ENCODE peak calls at places on chromosomes 11 and 22, in six cellular contexts. A is GM23248, X is PC-9, C is HCT116, K is DND-41, E is trophoblast cell. O is an unnamed sample. For H3K79me2, the result is how much of the 10 kb centered on the place peaks cover.

GRCh38 chr22:23233746-23234408 is 53.6 kb downstream of the BCR start:
- DNase-seq in A (peak), X (no peak), C (no peak), K (no peak), E (no peak), O (no peak)

GRCh38 chr11:112526699-112527410 is 266.2 kb upstream of the PLET1 start:
- DNase-seq in A (peak), X (peak), C (no peak), K (no peak), E (no peak), O (no peak)

GRCh38 chr11:2919188-2919587 is 10.0 kb downstream of the PHLDA2 start:
- DNase-seq in A (no peak), X (no peak), C (no peak), K (no peak), E (no peak), O (no peak)

GRCh38 chr11:12871788-12872321 is 137.3 kb upstream of the RASSF10 start:
- DNase-seq in A (peak), X (no peak), C (no peak), K (no peak), E (peak), O (peak)

GRCh38 chr11:36452231-36452630 is 57.8 kb downstream of the TRAF6 start:
- DNase-seq in A (peak), X (peak), C (no peak), K (peak), E (no peak), O (no peak)

GRCh38 chr11:89293966-89294679 is 116.4 kb downstream of the TYR start:
- DNase-seq in A (peak), X (no peak), C (no peak), K (no peak), E (no peak), O (no peak)

GRCh38 chr11:111388431-111388830 is 9.4 kb upstream of the POU2AF1 start:
- DNase-seq in A (no peak), X (no peak), C (no peak), K (no peak), E (no peak), O (no peak)

GRCh38 chr11:133946541-133947297 is 10.0 kb downstream of the IGSF9B start:
- DNase-seq in A (no peak), X (no peak), C (no peak), K (peak), E (no peak), O (no peak)

GRCh38 chr22:17047656-17048055 is 37.1 kb upstream of the IL17RA start:
- DNase-seq in A (no peak), X (no peak), C (no peak), K (no peak), E (no peak), O (no peak)
- H3K79me2 ChIP-seq in A (under half), X (under half), C (under half), K (under half), E (under half), O (under half)

DNA sequence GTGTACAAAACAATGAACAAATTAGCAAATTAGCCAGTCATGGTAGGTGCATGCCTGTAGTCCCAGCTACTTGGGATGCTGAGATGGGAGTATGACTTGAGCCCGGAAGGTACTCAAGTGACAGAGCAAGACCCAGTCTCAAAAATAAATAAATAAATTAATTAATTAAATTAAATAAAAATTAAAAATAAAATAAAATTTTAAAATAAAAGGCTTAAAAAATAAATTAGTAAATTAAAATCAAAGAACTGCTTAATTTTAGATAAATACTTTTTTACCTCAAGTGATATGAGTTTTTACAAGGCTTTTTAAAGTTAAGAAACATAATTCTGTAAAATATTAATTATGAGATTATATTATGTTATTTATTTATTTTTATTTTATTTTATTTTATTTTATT is 50.9 kb upstream of the TSPAN18 start:
- DNase-seq in A (no peak), X (no peak), C (no peak), K (no peak), E (no peak), O (no peak)
- H3K27ac ChIP-seq in A (no peak), X (no peak), C (no peak), K (no peak), E (no peak), O (no peak)

DNA sequence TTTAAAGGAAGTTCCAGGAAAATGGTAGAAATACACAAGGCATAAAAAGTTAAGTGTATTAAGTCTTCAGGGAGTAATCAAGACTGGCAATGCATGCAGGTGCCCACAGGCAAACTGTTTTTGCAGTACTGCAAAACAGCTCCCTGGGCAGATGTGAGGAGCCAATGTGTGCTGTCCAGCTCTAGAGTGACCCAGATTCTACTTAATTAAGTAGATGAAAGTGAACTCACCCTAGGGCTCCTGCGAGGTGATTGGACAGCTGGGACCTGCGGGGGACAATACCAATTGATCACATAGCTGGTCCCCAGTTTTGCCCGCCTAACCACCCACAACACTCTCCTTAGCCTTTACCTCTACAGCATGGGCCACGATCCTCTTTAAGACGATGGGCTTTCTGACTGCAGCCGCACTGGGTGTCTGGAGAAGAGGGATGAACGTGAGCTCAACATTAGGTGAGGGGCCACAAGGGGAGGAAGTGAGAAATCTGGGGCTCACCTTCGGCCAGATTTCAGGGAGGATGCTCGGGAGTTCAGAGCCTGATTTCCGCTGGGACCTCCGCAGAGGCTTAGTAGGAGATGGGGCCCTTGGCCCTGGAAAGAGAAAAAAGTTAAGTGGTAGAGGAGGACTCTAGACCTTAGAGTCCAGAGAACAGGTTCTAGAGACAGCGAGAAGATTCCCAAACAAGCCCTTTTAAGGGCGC is 556 bp downstream of the CDCA5 start:
- DNase-seq in A (peak), X (peak), C (no peak), K (no peak), E (no peak), O (peak)
- H3K79me2 ChIP-seq in A (half or more), X (under half), C (half or more), K (half or more), E (under half), O (half or more)

DNA sequence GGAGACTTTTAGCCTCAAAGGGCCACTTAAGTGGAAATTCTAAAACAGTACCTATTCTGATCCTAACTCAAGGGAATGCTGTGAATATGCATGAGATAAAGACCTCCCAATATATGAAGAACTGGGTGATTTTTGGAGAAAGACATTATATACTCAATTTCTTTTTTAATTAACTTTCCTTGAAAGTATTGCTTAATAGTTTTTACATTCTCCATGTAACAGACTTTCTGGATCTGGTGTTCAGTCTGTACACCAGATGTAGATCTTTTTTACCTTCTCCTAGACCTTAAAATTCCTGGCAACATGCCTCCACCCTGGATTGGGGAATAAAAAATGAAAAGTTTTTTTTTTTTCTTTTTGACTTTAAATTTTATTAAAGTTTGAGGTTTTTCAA is 777 bp downstream of the NNMT start:
- DNase-seq in A (peak), X (no peak), C (no peak), K (no peak), E (no peak), O (no peak)
- H3K27ac ChIP-seq in A (peak), X (no peak), C (no peak), K (no peak), E (peak), O (no peak)